ENCODE peak calls at places on chromosomes 12 and 14, in four cellular contexts. M is HepG2, E is WTC11, V is GM12878. C is an unnamed sample.

GRCh38 chr12:30979371-30980259 is 53.1 kb downstream of the TSPAN11 start:
- DNase-seq in M (no peak), E (no peak), V (no peak), C (no peak)

GRCh38 chr14:50770586-50770985 is 60.4 kb downstream of the NIN start:
- DNase-seq in M (no peak), E (no peak), V (no peak), C (no peak)

GRCh38 chr14:79017561-79017960 is 847.4 kb downstream of the NRXN3 start:
- DNase-seq in M (no peak), E (no peak), V (no peak), C (no peak)

GRCh38 chr12:78240827-78241226 is 410.1 kb downstream of the NAV3 start:
- DNase-seq in M (no peak), E (no peak), V (no peak), C (no peak)

GRCh38 chr12:105400227-105400626 is 69.7 kb downstream of the C12orf75 start:
- DNase-seq in M (no peak), E (no peak), V (no peak), C (no peak)

GRCh38 chr12:109732321-109733305 is 19.0 kb downstream of the FAM222A start:
- DNase-seq in M (no peak), E (peak; percentile 6), V (no peak), C (no peak)

GRCh38 chr12:12327802-12328201 is 22.2 kb downstream of the MANSC1 start:
- DNase-seq in M (peak; percentile 65), E (no peak), V (peak; percentile 25), C (peak; percentile 72)

GRCh38 chr12:49705479-49706267 is 1.5 kb downstream of the FMNL3 start:
- DNase-seq in M (peak; percentile 10), E (peak; percentile 28), V (no peak), C (peak; percentile 38)

GRCh38 chr12:3200032-3200617 is 122.9 kb downstream of the TSPAN9 start:
- DNase-seq in M (no peak), E (peak; percentile 93), V (no peak), C (no peak)

GRCh38 chr12:43883748-43884147 is 47.9 kb downstream of the TMEM117 start:
- DNase-seq in M (no peak), E (no peak), V (no peak), C (no peak)

GRCh38 chr14:101719708-101720107 is 41.8 kb upstream of the PPP2R5C start:
- DNase-seq in M (peak; percentile 33), E (no peak), V (no peak), C (no peak)

GRCh38 chr14:22265319-22266140 is 323.5 kb downstream of the DAD1 start:
- DNase-seq in M (no peak), E (no peak), V (no peak), C (no peak)

DNA sequence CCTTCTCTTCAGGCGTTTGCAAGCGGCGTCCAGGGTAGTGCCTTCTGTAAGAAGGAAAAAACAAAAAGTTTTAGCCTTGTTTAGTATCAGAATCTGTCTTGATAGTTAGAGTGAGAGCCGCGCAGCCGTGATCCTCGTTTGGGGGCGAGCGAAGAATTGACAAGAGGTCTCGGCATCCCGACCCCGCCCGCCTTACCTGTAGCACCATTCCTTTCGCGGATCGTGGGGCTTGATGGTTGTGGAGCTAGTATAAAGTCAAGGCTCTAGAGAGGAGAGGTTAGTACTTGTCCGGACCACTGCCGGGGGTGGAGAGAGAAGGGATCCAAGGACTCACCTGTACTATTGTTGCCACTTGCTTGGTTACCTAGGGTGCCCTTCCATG is 494 bp downstream of the TMTC3 start:
- DNase-seq in M (peak; percentile 2), E (peak; percentile 38), V (no peak), C (no peak)
- TF ChIP-seq ETV6 in M (no peak), E (no peak), V (no peak), C (no peak)

DNA sequence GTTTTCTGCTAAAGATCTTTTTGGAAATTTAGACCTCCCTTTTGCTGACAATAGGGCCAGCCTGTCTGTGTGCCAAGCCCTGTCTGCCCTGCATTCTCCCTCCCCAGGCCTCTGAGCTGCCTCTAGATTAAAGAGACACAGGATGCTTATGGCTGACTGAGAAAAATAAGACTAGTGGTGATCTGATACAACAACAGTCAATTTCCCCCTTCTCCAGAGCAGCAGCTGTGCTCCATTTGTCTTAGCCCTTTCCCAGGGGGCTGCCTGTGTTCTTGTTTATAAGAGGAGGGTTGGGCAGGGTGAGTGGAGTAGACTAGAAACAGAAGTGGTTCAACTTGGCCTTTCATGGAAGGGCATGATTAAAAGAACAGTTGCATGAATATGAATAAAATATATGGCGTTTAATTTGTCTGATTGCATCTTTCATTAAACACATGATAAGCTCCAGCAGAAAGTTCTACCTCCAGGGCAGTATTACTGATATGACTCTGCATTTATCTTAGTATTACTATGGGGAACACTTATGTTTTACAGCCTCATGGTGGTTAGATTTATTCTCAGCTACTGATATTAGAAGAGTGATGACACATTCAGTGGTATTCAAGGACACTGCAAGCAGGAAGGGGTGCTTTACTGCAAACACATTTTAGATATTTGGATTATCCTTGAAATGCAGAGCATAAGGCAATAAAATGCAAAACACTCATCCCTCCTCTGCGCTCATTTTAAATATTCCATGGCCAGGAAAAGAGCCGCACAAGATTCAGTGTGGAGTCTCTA is 150.1 kb upstream of the CLEC14A start:
- DNase-seq in M (no peak), E (peak; percentile 12), V (no peak), C (no peak)
- TF ChIP-seq ETV6 in M (no peak), E (no peak), V (no peak), C (no peak)

GRCh38 chr12:48189331-48190125 is 6.1 kb downstream of the CCDC184 start:
- DNase-seq in M (peak; percentile 49), E (peak; percentile 79), V (peak; percentile 34), C (peak; percentile 68)
- TF ChIP-seq ETV6 in M (no peak), E (no peak), V (no peak), C (no peak)

GRCh38 chr12:20105938-20106337 is 262.4 kb upstream of the PDE3A start:
- DNase-seq in M (no peak), E (no peak), V (no peak), C (no peak)
- TF ChIP-seq ETV6 in M (no peak), E (no peak), V (no peak), C (no peak)

GRCh38 chr12:58995964-58996363 is 75.7 kb upstream of the LRIG3 start:
- DNase-seq in M (no peak), E (no peak), V (no peak), C (no peak)
- TF ChIP-seq ETV6 in M (no peak), E (no peak), V (no peak), C (no peak)

GRCh38 chr12:131622422-131622955 is 88.4 kb upstream of the SFSWAP start:
- DNase-seq in M (no peak), E (no peak), V (no peak), C (no peak)

GRCh38 chr12:131620520-131620919 is 90.4 kb upstream of the SFSWAP start:
- DNase-seq in M (no peak), E (peak; percentile 33), V (no peak), C (peak; percentile 61)

GRCh38 chr12:131619736-131620506 is 91.0 kb upstream of the SFSWAP start:
- DNase-seq in M (no peak), E (no peak), V (no peak), C (no peak)

GRCh38 chr12:131620946-131621681 is 89.8 kb upstream of the SFSWAP start:
- DNase-seq in M (no peak), E (no peak), V (no peak), C (no peak)

DNA sequence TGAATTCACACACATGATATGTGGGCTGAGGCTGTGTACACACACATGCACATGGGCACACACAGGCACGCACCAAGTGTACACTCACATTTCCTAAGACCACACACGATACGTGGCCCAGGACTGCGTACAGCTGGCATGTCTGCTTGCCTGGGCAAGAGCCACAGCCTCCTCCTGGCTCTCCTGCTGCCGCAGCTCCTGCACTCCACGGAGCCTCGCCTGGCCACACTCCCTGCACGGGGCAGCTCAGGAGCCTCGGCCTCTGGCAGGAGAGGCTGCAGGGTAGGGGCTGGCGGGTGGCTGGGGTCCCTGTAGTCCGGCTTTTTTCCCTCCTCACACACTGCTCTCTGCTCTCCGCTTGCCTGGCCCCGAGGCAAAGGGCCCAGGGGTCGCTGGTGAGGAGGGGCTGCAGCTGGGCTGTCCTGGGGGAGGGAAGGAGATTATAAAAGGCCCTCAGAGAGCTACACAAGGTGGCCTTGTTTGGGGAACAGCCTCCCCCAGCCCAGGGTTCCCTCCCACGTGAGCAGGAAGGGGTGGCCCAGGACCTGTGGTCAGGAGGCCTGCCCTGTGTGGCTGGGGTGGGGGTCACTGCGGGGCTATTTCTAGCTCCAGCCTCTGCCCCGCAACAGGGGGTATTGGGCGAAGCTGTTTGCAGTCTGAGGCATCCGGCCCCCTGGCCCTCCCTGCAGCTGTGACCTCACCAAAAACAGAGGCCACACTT is 89.0 kb upstream of the SFSWAP start:
- DNase-seq in M (no peak), E (no peak), V (no peak), C (no peak)
- TF ChIP-seq ETV6 in M (no peak), E (no peak), V (no peak), C (no peak)